ENCODE peak calls at places on chromosomes 1 and 21, in four cellular contexts. X is HepG2, J is K562, C is GM12878. H is an unnamed sample.

GRCh38 chr1:154962795-154963330 is 1.3 kb upstream of the PYGO2 start:
- DNase-seq in X (no peak), J (no peak), C (no peak), H (no peak)

GRCh38 chr1:99777752-99778151 is 11.3 kb upstream of the FRRS1 start:
- DNase-seq in X (no peak), J (no peak), C (no peak), H (no peak)

GRCh38 chr1:64093941-64094340 is 109.5 kb upstream of the UBE2U start:
- DNase-seq in X (no peak), J (no peak), C (no peak), H (no peak)

GRCh38 chr1:99305626-99306025 is 41.3 kb downstream of the PLPPR4 start:
- DNase-seq in X (no peak), J (no peak), C (no peak), H (no peak)

GRCh38 chr1:10210841-10211804 is 753 bp downstream of the KIF1B start:
- DNase-seq in X (peak; percentile 77), J (peak; percentile 67), C (no peak), H (peak; percentile 34)

GRCh38 chr1:224616761-224617409 is 768 bp downstream of the CNIH3 start:
- DNase-seq in X (no peak), J (no peak), C (no peak), H (no peak)

GRCh38 chr1:147292012-147292411 is 49.5 kb downstream of the CHD1L start:
- DNase-seq in X (no peak), J (no peak), C (no peak), H (no peak)

GRCh38 chr1:40232444-40232843 is 15.3 kb upstream of the TMCO2 start:
- DNase-seq in X (no peak), J (peak; percentile 42), C (peak; percentile 94), H (no peak)

GRCh38 chr1:40861227-40862003 is 748 bp downstream of the CITED4 start:
- DNase-seq in X (no peak), J (no peak), C (no peak), H (no peak)

GRCh38 chr1:161905269-161905884 is 118.3 kb downstream of the OLFML2B start:
- DNase-seq in X (peak; percentile 22), J (peak; percentile 40), C (no peak), H (peak; percentile 40)

GRCh38 chr21:29077651-29078090 is 4.2 kb upstream of the CCT8 start:
- DNase-seq in X (no peak), J (no peak), C (peak; percentile 45), H (no peak)

GRCh38 chr1:236534164-236534651 is 10.4 kb downstream of the LGALS8 start:
- DNase-seq in X (no peak), J (no peak), C (no peak), H (no peak)

GRCh38 chr1:229093546-229094336 is 177.2 kb upstream of the RAB4A start:
- DNase-seq in X (no peak), J (no peak), C (no peak), H (no peak)

GRCh38 chr1:186739515-186739914 is 59.3 kb upstream of the PTGS2 start:
- DNase-seq in X (no peak), J (no peak), C (no peak), H (no peak)

GRCh38 chr1:3459051-3459908 is 4.8 kb downstream of the ARHGEF16 start:
- DNase-seq in X (no peak), J (no peak), C (no peak), H (no peak)

GRCh38 chr21:35479529-35479928 is 430.4 kb upstream of the RUNX1 start:
- DNase-seq in X (no peak), J (no peak), C (no peak), H (no peak)

GRCh38 chr1:36284061-36284460 is 22.1 kb upstream of the SH3D21 start:
- DNase-seq in X (no peak), J (no peak), C (no peak), H (no peak)

GRCh38 chr1:206029484-206029883 is 5.8 kb upstream of the CTSE start:
- DNase-seq in X (no peak), J (no peak), C (no peak), H (no peak)

GRCh38 chr1:219128957-219129356 is 44.7 kb upstream of the LYPLAL1 start:
- DNase-seq in X (no peak), J (no peak), C (no peak), H (no peak)

GRCh38 chr1:233105225-233105624 is 154.8 kb downstream of the NTPCR start:
- DNase-seq in X (no peak), J (no peak), C (no peak), H (no peak)

GRCh38 chr21:34336756-34337391 is 26.9 kb upstream of the KCNE2 start:
- DNase-seq in X (no peak), J (no peak), C (no peak), H (no peak)

GRCh38 chr1:53063744-53064515 is 1.9 kb downstream of the PODN start:
- DNase-seq in X (no peak), J (no peak), C (no peak), H (no peak)

GRCh38 chr1:63041660-63042059 is 257.7 kb downstream of the ATG4C start:
- DNase-seq in X (no peak), J (no peak), C (no peak), H (no peak)

GRCh38 chr1:51506537-51506936 is 12.5 kb downstream of the EPS15 start:
- DNase-seq in X (no peak), J (no peak), C (no peak), H (no peak)

GRCh38 chr1:101178341-101178687 is 58.5 kb upstream of the S1PR1 start:
- DNase-seq in X (no peak), J (no peak), C (no peak), H (no peak)

GRCh38 chr1:210754931-210755670 is 378.8 kb downstream of the KCNH1 start:
- DNase-seq in X (no peak), J (no peak), C (no peak), H (no peak)

GRCh38 chr1:226255380-226255779 is 31.9 kb downstream of the MIXL1 start:
- DNase-seq in X (no peak), J (no peak), C (no peak), H (no peak)

GRCh38 chr1:100896481-100896982 is 642 bp downstream of the SLC30A7 start:
- DNase-seq in X (peak; percentile 76), J (peak; percentile 74), C (peak; percentile 57), H (peak; percentile 30)

GRCh38 chr1:7398982-7399381 is 372.1 kb upstream of the VAMP3 start:
- DNase-seq in X (no peak), J (no peak), C (no peak), H (no peak)

GRCh38 chr21:44699502-44700001 is 2.6 kb downstream of the KRTAP10-12 start:
- DNase-seq in X (no peak), J (no peak), C (no peak), H (no peak)

GRCh38 chr1:66278260-66279046 is 255.5 kb upstream of the SGIP1 start:
- DNase-seq in X (no peak), J (no peak), C (peak; percentile 42), H (no peak)

GRCh38 chr1:99754697-99755096 is 11.7 kb downstream of the FRRS1 start:
- DNase-seq in X (peak; percentile 45), J (no peak), C (no peak), H (no peak)

GRCh38 chr1:221166162-221166500 is 286.9 kb downstream of the HLX start:
- DNase-seq in X (no peak), J (no peak), C (no peak), H (no peak)

GRCh38 chr21:41000838-41001237 is 153.9 kb upstream of the DSCAM start:
- DNase-seq in X (no peak), J (no peak), C (no peak), H (no peak)

DNA sequence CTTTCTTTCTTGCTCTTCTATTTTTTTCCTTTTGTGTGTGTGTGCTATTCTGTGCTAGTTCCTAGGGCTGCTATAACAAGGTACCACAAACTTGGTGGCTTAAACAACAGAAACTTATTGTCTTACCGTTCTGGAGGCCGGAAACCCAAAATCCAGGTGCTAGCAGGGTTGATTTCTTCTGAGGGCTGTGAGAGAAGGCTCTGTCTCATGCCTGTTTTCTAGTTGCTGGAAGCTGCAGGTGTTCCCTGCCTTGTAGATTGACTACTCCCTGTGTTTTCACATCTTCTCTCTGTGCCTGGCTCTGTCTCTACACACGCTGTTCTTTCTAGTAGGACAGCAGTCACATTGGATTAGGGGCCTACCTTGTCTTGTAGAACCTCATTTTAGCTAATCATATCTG is 150.9 kb upstream of the DSCAM start:
- DNase-seq in X (no peak), J (no peak), C (no peak), H (no peak)
- TF ChIP-seq TARDBP in X (no peak), J (no peak), C (no peak), H (no peak)

DNA sequence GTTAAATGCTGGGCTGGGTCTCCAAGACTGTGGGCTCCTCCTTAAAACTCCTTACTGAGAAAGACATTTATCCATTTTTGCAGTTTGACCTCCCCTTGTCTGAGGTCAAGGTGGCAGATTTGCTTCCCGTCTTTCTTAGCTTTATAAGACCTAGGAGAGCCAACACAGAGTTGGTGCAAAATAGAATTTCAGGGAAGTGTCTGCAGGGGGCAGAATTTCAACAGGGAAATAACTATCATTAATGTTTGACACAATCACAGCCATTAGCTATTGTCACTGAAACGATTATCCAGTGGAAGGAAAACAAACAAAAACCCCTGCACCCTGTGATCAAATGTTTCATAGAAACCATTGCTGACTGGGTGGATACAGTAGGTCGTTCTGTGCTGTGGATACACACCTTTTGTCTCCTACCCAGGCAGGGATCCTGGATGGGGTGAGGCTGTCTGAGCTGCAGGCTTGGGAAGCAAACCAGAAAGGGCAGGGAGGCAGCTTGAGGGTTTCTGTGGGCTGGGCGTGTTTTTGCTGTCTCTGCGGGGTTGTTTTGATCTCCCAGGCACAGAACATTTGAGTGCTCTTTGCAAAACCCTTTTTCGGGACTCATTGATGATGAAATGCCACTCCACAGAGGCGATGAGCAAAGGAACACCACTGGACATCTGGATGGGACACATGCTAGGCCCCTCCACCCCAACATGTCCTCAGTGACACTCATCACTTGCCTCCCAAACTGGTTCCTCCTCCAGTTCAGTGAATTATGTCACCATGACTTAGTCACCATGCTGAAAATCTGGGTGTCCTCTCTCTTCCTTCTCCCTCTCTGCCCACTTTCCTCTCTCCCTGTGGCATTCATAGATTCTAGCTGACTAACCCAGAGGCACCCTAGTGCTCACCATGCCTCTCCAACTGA is 94.2 kb upstream of the SERBP1 start:
- DNase-seq in X (no peak), J (no peak), C (no peak), H (no peak)
- TF ChIP-seq BHLHE40 in X (no peak), J (no peak), C (no peak), H (no peak)

DNA sequence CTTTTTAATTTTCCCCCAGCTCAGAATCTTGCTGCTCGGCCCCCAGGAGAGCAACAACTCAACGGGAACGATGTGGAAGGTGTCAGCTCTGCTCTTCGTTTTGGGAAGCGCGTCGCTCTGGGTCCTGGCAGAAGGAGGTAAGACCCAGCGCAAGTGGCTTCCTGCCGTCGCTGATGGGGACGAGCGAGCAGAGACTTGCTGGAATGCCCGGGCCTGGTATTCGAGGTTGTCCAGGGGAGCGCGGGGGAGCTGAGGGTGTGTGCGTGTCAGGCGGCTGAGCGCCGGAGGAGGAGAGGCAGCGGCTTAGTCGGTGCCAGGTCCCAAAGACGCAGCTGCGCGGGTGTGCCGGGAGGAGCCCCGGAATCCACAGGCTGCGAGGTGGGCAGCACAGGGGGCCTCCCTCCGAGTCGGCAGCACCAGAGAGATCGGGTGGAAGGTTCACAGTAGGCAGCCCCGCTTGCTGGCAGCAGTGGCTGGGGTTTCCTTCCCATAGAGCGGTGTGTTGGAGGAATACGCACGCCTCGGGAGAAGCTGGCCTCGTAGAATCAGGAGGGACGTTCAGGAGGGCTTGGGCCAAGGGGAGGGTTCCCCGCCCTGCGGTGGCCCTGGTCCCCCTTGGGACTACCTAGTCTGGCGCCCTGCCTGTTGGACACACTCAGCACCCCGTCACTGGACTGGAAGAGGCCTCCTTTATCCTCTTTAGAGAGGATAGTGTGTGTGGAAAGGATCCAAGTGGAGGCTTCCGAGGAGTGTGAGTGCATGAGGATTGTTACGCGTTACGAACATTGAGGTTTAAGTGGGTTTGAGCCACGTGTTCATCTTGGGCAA is 546 bp downstream of the PDPN start:
- DNase-seq in X (no peak), J (no peak), C (no peak), H (peak; percentile 58)
- TF ChIP-seq SP1 in X (no peak), J (no peak), C (no peak), H (no peak)

GRCh38 chr1:26291939-26292338 is 12.1 kb downstream of the SH3BGRL3 start:
- DNase-seq in X (no peak), J (no peak), C (no peak), H (no peak)
- TF ChIP-seq TARDBP in X (no peak), J (no peak), C (no peak), H (no peak)